ENCODE peak calls at places on chromosomes 11 and 22, in seven cellular contexts. L is NCI-H774, X is OCI-M1, B is right atrium auricular region, Z is nephron progenitor cell, M is KBM-7, S is AG08396. P is an unnamed sample.

GRCh38 chr22:32164084-32164894 is 5.2 kb upstream of the C22orf42 start:
- DNase-seq in B (no peak), M (no peak), Z (no peak), X (no peak), S (no peak), L (no peak), P (no peak)

GRCh38 chr11:111982019-111982464 is 43.2 kb upstream of the DLAT start:
- DNase-seq in B (no peak), X (peak), S (no peak), L (peak), Z (peak), M (peak), P (peak)

GRCh38 chr11:12275818-12276217 is 101.6 kb upstream of the PARVA start:
- DNase-seq in Z (no peak), S (no peak), X (no peak), B (peak), L (no peak), M (no peak), P (peak)

GRCh38 chr11:116595305-116595880 is 177.4 kb downstream of the BUD13 start:
- DNase-seq in B (no peak), Z (no peak), M (no peak), S (no peak), L (peak), X (no peak), P (no peak)

GRCh38 chr11:72398058-72398758 is 36.1 kb downstream of the CLPB start:
- DNase-seq in Z (peak), L (no peak), B (no peak), M (no peak), X (no peak), S (no peak), P (no peak)

GRCh38 chr22:42280140-42280539 is 9.7 kb upstream of the TCF20 start:
- DNase-seq in X (no peak), M (no peak), L (no peak), Z (no peak), S (no peak), B (no peak), P (no peak)

GRCh38 chr11:1730230-1730629 is 20.2 kb downstream of the IFITM10 start:
- DNase-seq in X (no peak), Z (no peak), L (no peak), B (no peak), M (no peak), S (no peak), P (no peak)

GRCh38 chr11:112225753-112226061 is 521 bp upstream of the PTS start:
- DNase-seq in M (no peak), B (peak), X (no peak), Z (no peak), L (no peak), S (no peak), P (no peak)

GRCh38 chr11:120608760-120609211 is 97.2 kb downstream of the GRIK4 start:
- DNase-seq in X (no peak), S (peak), L (no peak), Z (no peak), B (no peak), M (no peak), P (peak)

GRCh38 chr11:7612056-7612660 is 61.1 kb downstream of the CYB5R2 start:
- DNase-seq in B (no peak), M (no peak), S (no peak), X (no peak), Z (no peak), L (no peak), P (no peak)

GRCh38 chr11:110125632-110126031 is 32.4 kb downstream of the ZC3H12C start:
- DNase-seq in S (peak), M (no peak), X (peak), L (no peak), Z (no peak), B (no peak), P (no peak)

GRCh38 chr11:130000552-130001176 is 2.0 kb downstream of the PRDM10 start:
- DNase-seq in X (no peak), M (no peak), S (no peak), L (no peak), B (no peak), Z (no peak), P (no peak)

GRCh38 chr11:106828576-106828975 is 189.7 kb downstream of the GUCY1A2 start:
- DNase-seq in X (no peak), S (no peak), L (no peak), M (no peak), Z (no peak), B (no peak), P (no peak)

GRCh38 chr11:64777449-64778222 is 706 bp downstream of the SF1 start:
- DNase-seq in M (peak), X (peak), L (peak), B (peak), S (peak), Z (peak), P (peak)

GRCh38 chr11:67400942-67401494 is 640 bp downstream of the PPP1CA start:
- DNase-seq in X (no peak), S (no peak), L (no peak), M (no peak), B (no peak), Z (no peak), P (no peak)

GRCh38 chr22:22748297-22748743 is 103.9 kb downstream of the GGTLC2 start:
- DNase-seq in L (no peak), X (peak), S (peak), M (peak), Z (peak), B (peak), P (peak)

GRCh38 chr11:47605921-47606320 is 11.7 kb upstream of the C1QTNF4 start:
- DNase-seq in X (no peak), S (no peak), B (no peak), L (no peak), M (no peak), Z (no peak), P (no peak)

GRCh38 chr11:3674189-3674588 is 3.0 kb upstream of the CHRNA10 start:
- DNase-seq in L (no peak), M (no peak), B (no peak), Z (no peak), S (no peak), X (no peak), P (no peak)

GRCh38 chr22:38167988-38168407 is 13.6 kb downstream of the PLA2G6 start:
- DNase-seq in L (no peak), X (no peak), S (no peak), Z (no peak), M (no peak), B (no peak), P (no peak)

GRCh38 chr11:57072640-57073039 is 83.9 kb downstream of the OR5AK2 start:
- DNase-seq in M (no peak), L (no peak), X (no peak), Z (no peak), S (peak), B (no peak), P (no peak)

GRCh38 chr11:26621147-26621546 is 49.1 kb upstream of the MUC15 start:
- DNase-seq in L (no peak), M (no peak), Z (no peak), S (peak), B (no peak), X (no peak), P (no peak)

GRCh38 chr22:31490496-31490925 is 869 bp upstream of the EIF4ENIF1 start:
- DNase-seq in X (peak), L (no peak), B (peak), Z (peak), S (peak), M (peak), P (peak)

GRCh38 chr11:85088286-85088685 is 538.9 kb downstream of the DLG2 start:
- DNase-seq in M (no peak), X (no peak), S (peak), B (no peak), Z (no peak), L (no peak), P (no peak)

GRCh38 chr11:34468209-34468841 is 29.6 kb downstream of the CAT start:
- DNase-seq in Z (no peak), S (no peak), L (no peak), X (peak), M (peak), B (no peak), P (peak)

GRCh38 chr11:57370251-57370650 is 10.7 kb downstream of the PRG3 start:
- DNase-seq in S (no peak), L (no peak), X (no peak), Z (no peak), M (no peak), B (no peak), P (no peak)

GRCh38 chr11:68146010-68146540 is 24.9 kb upstream of the CHKA start:
- DNase-seq in Z (no peak), X (no peak), L (peak), S (no peak), B (peak), M (peak), P (no peak)

GRCh38 chr11:71485063-71485399 is 32.0 kb downstream of the NADSYN1 start:
- DNase-seq in B (no peak), L (no peak), Z (no peak), M (no peak), X (no peak), S (no peak), P (no peak)

GRCh38 chr11:36702330-36703054 is 104.5 kb upstream of the RAG2 start:
- DNase-seq in B (no peak), S (peak), M (peak), L (peak), Z (peak), X (peak), P (peak)

GRCh38 chr11:82906236-82906635 is 4.7 kb downstream of the DDIAS start:
- DNase-seq in X (peak), L (peak), Z (no peak), B (no peak), S (no peak), M (peak), P (no peak)

GRCh38 chr11:111514216-111515031 is at the start of gene HOATZ:
- DNase-seq in M (no peak), S (no peak), Z (peak), X (no peak), B (no peak), L (no peak), P (peak)

GRCh38 chr11:24298126-24298525 is 198.7 kb upstream of the LUZP2 start:
- DNase-seq in L (no peak), B (no peak), S (no peak), Z (no peak), X (no peak), M (no peak), P (no peak)

GRCh38 chr22:48378673-48379072 is 1449.0 kb downstream of the BRD1 start:
- DNase-seq in B (no peak), L (no peak), Z (no peak), X (no peak), S (no peak), M (no peak), P (no peak)

GRCh38 chr11:93686812-93687211 is 25.3 kb downstream of the CEP295 start:
- DNase-seq in L (no peak), Z (no peak), B (no peak), X (no peak), M (no peak), S (peak), P (no peak)

GRCh38 chr22:35352214-35353111 is 28.4 kb upstream of the HMOX1 start:
- DNase-seq in X (peak), Z (peak), M (no peak), L (no peak), S (peak), B (peak), P (peak)